ENCODE peak calls at places on chromosome 21, in four cellular contexts. One of them, this sample, is unnamed.

GRCh38 chr21:33478858-33479678 is 706 bp downstream of the TMEM50B start:
- DNase-seq in prostate gland: peak
- DNase-seq in GM23338: peak
- DNase-seq in breast epithelium: no peak
- DNase-seq in this sample: peak

GRCh38 chr21:16587141-16587570 is 857.4 kb downstream of the USP25 start:
- DNase-seq in breast epithelium: no peak
- DNase-seq in GM23338: peak
- DNase-seq in prostate gland: peak
- DNase-seq in this sample: no peak

GRCh38 chr21:25298512-25299491 is 308.5 kb downstream of the MRPL39 start:
- DNase-seq in GM23338: no peak
- DNase-seq in prostate gland: no peak
- DNase-seq in breast epithelium: no peak
- DNase-seq in this sample: no peak

GRCh38 chr21:43921979-43922945 is 57.2 kb downstream of the AGPAT3 start:
- DNase-seq in breast epithelium: no peak
- DNase-seq in prostate gland: no peak
- DNase-seq in GM23338: no peak
- DNase-seq in this sample: peak

GRCh38 chr21:19463966-19464365 is 1060.4 kb upstream of the TMPRSS15 start:
- DNase-seq in breast epithelium: no peak
- DNase-seq in GM23338: no peak
- DNase-seq in prostate gland: no peak
- DNase-seq in this sample: no peak

GRCh38 chr21:17257784-17258183 is 255.1 kb upstream of the CXADR start:
- DNase-seq in prostate gland: no peak
- DNase-seq in breast epithelium: no peak
- DNase-seq in GM23338: no peak
- DNase-seq in this sample: no peak

GRCh38 chr21:39454949-39455668 is 3.3 kb downstream of the SH3BGR start:
- DNase-seq in GM23338: no peak
- DNase-seq in prostate gland: no peak
- DNase-seq in breast epithelium: no peak
- DNase-seq in this sample: no peak

GRCh38 chr21:35084869-35085268 is 35.8 kb upstream of the RUNX1 start:
- DNase-seq in prostate gland: no peak
- DNase-seq in breast epithelium: no peak
- DNase-seq in GM23338: no peak
- DNase-seq in this sample: no peak

GRCh38 chr21:40507978-40508377 is 339.0 kb downstream of the DSCAM start:
- DNase-seq in GM23338: no peak
- DNase-seq in prostate gland: no peak
- DNase-seq in breast epithelium: no peak
- DNase-seq in this sample: no peak

GRCh38 chr21:37266515-37267221 is 466 bp downstream of the VPS26C start:
- DNase-seq in prostate gland: no peak
- DNase-seq in GM23338: no peak
- DNase-seq in breast epithelium: peak
- DNase-seq in this sample: no peak

GRCh38 chr21:33707846-33708245 is 65.5 kb downstream of the ITSN1 start:
- DNase-seq in prostate gland: no peak
- DNase-seq in GM23338: no peak
- DNase-seq in breast epithelium: no peak
- DNase-seq in this sample: no peak

GRCh38 chr21:20856926-20857325 is 141.3 kb upstream of the NCAM2 start:
- DNase-seq in prostate gland: no peak
- DNase-seq in breast epithelium: no peak
- DNase-seq in GM23338: no peak
- DNase-seq in this sample: no peak

DNA sequence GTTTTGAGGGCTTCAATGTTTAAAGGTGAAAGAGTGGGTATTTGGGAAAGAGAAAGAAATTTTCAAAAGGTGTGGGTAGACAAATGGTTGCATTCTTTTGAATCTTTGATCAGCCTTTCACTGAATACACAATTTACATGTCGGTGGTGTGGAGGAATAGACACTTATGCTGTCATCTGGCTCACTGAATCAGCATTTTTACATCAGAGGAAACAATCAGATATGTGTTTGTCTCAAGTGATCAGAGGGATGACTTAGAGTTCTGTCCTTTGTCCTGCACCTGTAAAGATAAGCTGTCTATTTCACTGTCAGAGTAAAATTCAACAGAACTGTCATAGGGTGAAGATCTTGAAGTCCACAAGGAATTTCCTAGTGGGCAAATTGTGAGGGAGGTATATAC is 170.9 kb upstream of the USP25 start:
- DNase-seq in breast epithelium: no peak
- DNase-seq in prostate gland: no peak
- DNase-seq in GM23338: no peak
- DNase-seq in this sample: no peak
- TF ChIP-seq POLR2AphosphoS5 in breast epithelium: no peak
- TF ChIP-seq POLR2AphosphoS5 in prostate gland: no peak
- TF ChIP-seq POLR2AphosphoS5 in GM23338: no peak
- TF ChIP-seq POLR2AphosphoS5 in this sample: no peak

GRCh38 chr21:45698493-45698947 is 55.0 kb downstream of the PCBP3 start:
- DNase-seq in prostate gland: no peak
- DNase-seq in breast epithelium: no peak
- DNase-seq in GM23338: no peak
- DNase-seq in this sample: no peak
- TF ChIP-seq POLR2AphosphoS5 in prostate gland: no peak
- TF ChIP-seq POLR2AphosphoS5 in breast epithelium: no peak
- TF ChIP-seq POLR2AphosphoS5 in GM23338: no peak
- TF ChIP-seq POLR2AphosphoS5 in this sample: no peak

DNA sequence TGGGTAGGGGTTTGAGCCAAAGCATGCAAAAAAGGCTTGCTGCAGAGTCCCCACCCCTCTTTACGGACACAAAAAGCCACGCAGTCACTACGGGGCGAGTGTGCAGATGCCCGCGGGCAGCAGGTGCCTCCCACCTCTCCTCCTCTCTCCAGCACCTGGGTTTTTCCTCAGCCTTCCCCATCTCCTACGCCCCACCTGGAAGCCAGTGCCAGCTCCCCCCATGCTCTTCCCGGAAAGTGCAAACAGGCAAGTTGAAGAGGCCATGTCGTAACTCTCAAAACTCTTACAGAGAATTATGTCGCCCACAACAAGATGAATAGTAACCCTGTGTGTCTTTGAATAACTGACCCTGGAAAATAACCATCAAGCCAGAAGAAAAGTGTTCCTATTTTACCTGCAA is 82.5 kb downstream of the PDE9A start:
- DNase-seq in breast epithelium: peak
- DNase-seq in GM23338: no peak
- DNase-seq in prostate gland: no peak
- DNase-seq in this sample: no peak
- TF ChIP-seq POLR2AphosphoS5 in breast epithelium: no peak
- TF ChIP-seq POLR2AphosphoS5 in GM23338: no peak
- TF ChIP-seq POLR2AphosphoS5 in prostate gland: no peak
- TF ChIP-seq POLR2AphosphoS5 in this sample: no peak

GRCh38 chr21:42061866-42062542 is 9.1 kb upstream of the UMODL1 start:
- DNase-seq in GM23338: peak
- DNase-seq in prostate gland: no peak
- DNase-seq in breast epithelium: no peak
- DNase-seq in this sample: no peak
- TF ChIP-seq POLR2AphosphoS5 in GM23338: no peak
- TF ChIP-seq POLR2AphosphoS5 in prostate gland: no peak
- TF ChIP-seq POLR2AphosphoS5 in breast epithelium: no peak
- TF ChIP-seq POLR2AphosphoS5 in this sample: no peak

DNA sequence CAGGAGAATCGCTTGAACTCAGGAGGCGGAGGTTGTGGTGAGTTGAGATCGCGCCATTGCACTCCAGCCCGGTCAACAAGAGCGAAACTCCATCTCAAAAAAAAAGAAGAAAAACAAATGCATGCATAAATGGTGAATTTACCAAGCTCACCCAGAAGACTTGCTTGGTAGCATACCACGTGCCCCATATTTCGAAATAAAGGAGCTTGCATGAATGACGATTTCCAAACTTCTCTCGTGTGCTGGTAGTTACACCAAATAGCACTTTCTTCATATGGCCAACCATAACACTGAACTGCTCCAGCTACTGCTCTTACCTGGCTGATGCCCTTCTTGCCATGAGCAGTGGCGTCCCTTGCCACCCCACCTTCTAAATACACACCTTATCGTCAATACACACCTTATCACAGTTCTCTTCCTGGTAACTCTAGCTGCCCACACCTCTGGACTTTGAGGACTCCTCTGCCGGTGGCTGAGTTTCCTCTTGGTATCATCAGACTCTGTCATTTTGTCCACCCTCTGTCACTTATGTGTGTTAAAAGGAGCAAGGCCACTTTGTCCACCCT is 2.8 kb downstream of the DOP1B start:
- DNase-seq in breast epithelium: no peak
- DNase-seq in GM23338: no peak
- DNase-seq in prostate gland: no peak
- DNase-seq in this sample: no peak
- TF ChIP-seq POLR2AphosphoS5 in breast epithelium: no peak
- TF ChIP-seq POLR2AphosphoS5 in GM23338: no peak
- TF ChIP-seq POLR2AphosphoS5 in prostate gland: no peak
- TF ChIP-seq POLR2AphosphoS5 in this sample: no peak

GRCh38 chr21:31750843-31751242 is 18.9 kb upstream of the SCAF4 start:
- DNase-seq in breast epithelium: no peak
- DNase-seq in GM23338: no peak
- DNase-seq in prostate gland: no peak
- DNase-seq in this sample: no peak
- TF ChIP-seq POLR2AphosphoS5 in breast epithelium: no peak
- TF ChIP-seq POLR2AphosphoS5 in GM23338: no peak
- TF ChIP-seq POLR2AphosphoS5 in prostate gland: no peak
- TF ChIP-seq POLR2AphosphoS5 in this sample: no peak

GRCh38 chr21:28540514-28540913 is 452.2 kb downstream of the LTN1 start:
- DNase-seq in prostate gland: no peak
- DNase-seq in breast epithelium: no peak
- DNase-seq in GM23338: no peak
- DNase-seq in this sample: no peak

GRCh38 chr21:28537371-28538079 is 455.2 kb downstream of the LTN1 start:
- DNase-seq in breast epithelium: no peak
- DNase-seq in prostate gland: no peak
- DNase-seq in GM23338: no peak
- DNase-seq in this sample: no peak

GRCh38 chr21:28539623-28539988 is 453.1 kb downstream of the LTN1 start:
- DNase-seq in GM23338: no peak
- DNase-seq in prostate gland: no peak
- DNase-seq in breast epithelium: no peak
- DNase-seq in this sample: no peak

GRCh38 chr21:28541371-28542112 is 451.1 kb downstream of the LTN1 start:
- DNase-seq in breast epithelium: no peak
- DNase-seq in GM23338: no peak
- DNase-seq in prostate gland: no peak
- DNase-seq in this sample: no peak

DNA sequence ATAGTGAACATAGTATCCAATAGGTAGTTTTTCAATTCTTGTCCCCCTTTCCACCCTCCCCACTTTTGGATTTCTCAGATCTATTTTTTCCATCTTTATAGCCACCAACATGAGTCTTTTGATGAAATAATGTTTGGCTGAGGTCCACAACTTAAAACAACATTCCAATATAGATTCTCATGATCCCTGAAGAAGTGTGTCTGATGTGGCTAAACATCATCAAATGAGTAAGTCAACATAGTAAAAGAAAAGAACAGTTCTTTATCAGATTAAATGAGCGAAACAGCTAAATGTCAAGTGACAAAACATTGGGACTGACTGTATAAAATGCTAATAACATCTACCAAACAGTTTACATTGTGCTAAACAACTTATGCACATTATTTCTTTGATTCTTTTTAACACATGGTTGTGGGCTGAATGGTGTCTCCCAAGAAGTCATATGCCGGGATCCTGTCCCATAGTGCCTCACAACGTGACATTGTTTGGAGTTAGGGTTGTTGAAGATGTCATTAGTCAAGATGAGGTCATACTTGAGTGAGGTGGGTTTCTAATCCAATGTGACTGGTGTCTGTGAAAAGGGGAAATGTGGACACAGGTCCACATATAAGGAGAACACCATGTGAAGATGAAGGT is 453.6 kb downstream of the LTN1 start:
- DNase-seq in prostate gland: no peak
- DNase-seq in breast epithelium: no peak
- DNase-seq in GM23338: no peak
- DNase-seq in this sample: no peak
- TF ChIP-seq POLR2AphosphoS5 in prostate gland: no peak
- TF ChIP-seq POLR2AphosphoS5 in breast epithelium: no peak
- TF ChIP-seq POLR2AphosphoS5 in GM23338: no peak
- TF ChIP-seq POLR2AphosphoS5 in this sample: no peak

GRCh38 chr21:45120975-45121374 is 46.6 kb downstream of the ADARB1 start:
- DNase-seq in prostate gland: peak
- DNase-seq in breast epithelium: no peak
- DNase-seq in GM23338: no peak
- DNase-seq in this sample: no peak
- TF ChIP-seq POLR2AphosphoS5 in prostate gland: peak
- TF ChIP-seq POLR2AphosphoS5 in breast epithelium: no peak
- TF ChIP-seq POLR2AphosphoS5 in GM23338: no peak
- TF ChIP-seq POLR2AphosphoS5 in this sample: no peak

GRCh38 chr21:46017695-46018094 is 36.1 kb downstream of the COL6A1 start:
- DNase-seq in prostate gland: no peak
- DNase-seq in breast epithelium: no peak
- DNase-seq in GM23338: no peak
- DNase-seq in this sample: no peak
- TF ChIP-seq POLR2AphosphoS5 in prostate gland: no peak
- TF ChIP-seq POLR2AphosphoS5 in breast epithelium: no peak
- TF ChIP-seq POLR2AphosphoS5 in GM23338: no peak
- TF ChIP-seq POLR2AphosphoS5 in this sample: no peak

This sample was measured in GM12892.